ENCODE peak calls at places on chromosomes 3 and 15, in six cellular contexts. One of them, this sample, is unnamed.

GRCh38 chr3:149621218-149622005 is 36.4 kb downstream of the WWTR1 start:
- DNase-seq in PC-3: peak
- DNase-seq in spleen: no peak
- DNase-seq in HCT116: no peak
- DNase-seq in thoracic aorta: no peak
- DNase-seq in choroid plexus epithelial cell: peak
- DNase-seq in this sample: peak

GRCh38 chr15:52668133-52668532 is 11.1 kb downstream of the ATOSA start:
- DNase-seq in PC-3: no peak
- DNase-seq in spleen: no peak
- DNase-seq in HCT116: no peak
- DNase-seq in thoracic aorta: no peak
- DNase-seq in choroid plexus epithelial cell: peak
- DNase-seq in this sample: no peak

GRCh38 chr3:31106204-31106603 is 211.7 kb upstream of the GADL1 start:
- DNase-seq in PC-3: peak
- DNase-seq in spleen: no peak
- DNase-seq in HCT116: no peak
- DNase-seq in thoracic aorta: no peak
- DNase-seq in choroid plexus epithelial cell: peak
- DNase-seq in this sample: peak

GRCh38 chr3:138451595-138452162 is 17.3 kb downstream of the ESYT3 start:
- DNase-seq in PC-3: no peak
- DNase-seq in spleen: peak
- DNase-seq in HCT116: no peak
- DNase-seq in thoracic aorta: no peak
- DNase-seq in choroid plexus epithelial cell: no peak
- DNase-seq in this sample: no peak

GRCh38 chr15:79957741-79958140 is 13.3 kb downstream of the BCL2A1 start:
- DNase-seq in PC-3: no peak
- DNase-seq in spleen: no peak
- DNase-seq in HCT116: no peak
- DNase-seq in thoracic aorta: no peak
- DNase-seq in choroid plexus epithelial cell: peak
- DNase-seq in this sample: no peak

GRCh38 chr15:75902129-75902557 is 1.5 kb upstream of the FBXO22 start:
- DNase-seq in PC-3: no peak
- DNase-seq in spleen: no peak
- DNase-seq in HCT116: no peak
- DNase-seq in thoracic aorta: no peak
- DNase-seq in choroid plexus epithelial cell: peak
- DNase-seq in this sample: peak

GRCh38 chr3:59006791-59007517 is 42.9 kb downstream of the CFAP20DC start:
- DNase-seq in PC-3: no peak
- DNase-seq in spleen: no peak
- DNase-seq in HCT116: no peak
- DNase-seq in thoracic aorta: no peak
- DNase-seq in choroid plexus epithelial cell: peak
- DNase-seq in this sample: no peak

GRCh38 chr3:139302084-139302800 is 41.6 kb upstream of the MRPS22 start:
- DNase-seq in PC-3: peak
- DNase-seq in spleen: peak
- DNase-seq in HCT116: peak
- DNase-seq in thoracic aorta: no peak
- DNase-seq in choroid plexus epithelial cell: peak
- DNase-seq in this sample: no peak

GRCh38 chr15:101121511-101122090 is 130.2 kb downstream of the CHSY1 start:
- DNase-seq in PC-3: peak
- DNase-seq in spleen: peak
- DNase-seq in HCT116: no peak
- DNase-seq in thoracic aorta: peak
- DNase-seq in choroid plexus epithelial cell: peak
- DNase-seq in this sample: peak

GRCh38 chr15:69410290-69410874 is 3.8 kb upstream of the KIF23 start:
- DNase-seq in PC-3: peak
- DNase-seq in spleen: peak
- DNase-seq in HCT116: peak
- DNase-seq in thoracic aorta: no peak
- DNase-seq in choroid plexus epithelial cell: peak
- DNase-seq in this sample: peak

GRCh38 chr15:67927501-67928156 is 87.8 kb upstream of the RNU6-1 start:
- DNase-seq in PC-3: peak
- DNase-seq in spleen: no peak
- DNase-seq in HCT116: no peak
- DNase-seq in thoracic aorta: peak
- DNase-seq in choroid plexus epithelial cell: peak
- DNase-seq in this sample: peak

GRCh38 chr3:150180349-150180748 is 209.7 kb upstream of the PFN2 start:
- DNase-seq in PC-3: peak
- DNase-seq in spleen: no peak
- DNase-seq in HCT116: no peak
- DNase-seq in thoracic aorta: no peak
- DNase-seq in choroid plexus epithelial cell: peak
- DNase-seq in this sample: no peak

GRCh38 chr3:191314109-191314728 is 15.0 kb upstream of the CCDC50 start:
- DNase-seq in PC-3: no peak
- DNase-seq in spleen: no peak
- DNase-seq in HCT116: no peak
- DNase-seq in thoracic aorta: no peak
- DNase-seq in choroid plexus epithelial cell: no peak
- DNase-seq in this sample: no peak

GRCh38 chr15:56767315-56767714 is 34.0 kb upstream of the ZNF280D start:
- DNase-seq in PC-3: no peak
- DNase-seq in spleen: no peak
- DNase-seq in HCT116: no peak
- DNase-seq in thoracic aorta: no peak
- DNase-seq in choroid plexus epithelial cell: peak
- DNase-seq in this sample: no peak

GRCh38 chr3:145892869-145893268 is 268.1 kb downstream of the PLOD2 start:
- DNase-seq in PC-3: no peak
- DNase-seq in spleen: no peak
- DNase-seq in HCT116: no peak
- DNase-seq in thoracic aorta: no peak
- DNase-seq in choroid plexus epithelial cell: no peak
- DNase-seq in this sample: no peak

GRCh38 chr3:100032262-100032661 is 82.0 kb downstream of the FILIP1L start:
- DNase-seq in PC-3: peak
- DNase-seq in spleen: no peak
- DNase-seq in HCT116: no peak
- DNase-seq in thoracic aorta: no peak
- DNase-seq in choroid plexus epithelial cell: peak
- DNase-seq in this sample: peak

GRCh38 chr15:51377038-51377761 is 35.7 kb downstream of the GLDN start:
- DNase-seq in PC-3: peak
- DNase-seq in spleen: no peak
- DNase-seq in HCT116: no peak
- DNase-seq in thoracic aorta: no peak
- DNase-seq in choroid plexus epithelial cell: peak
- DNase-seq in this sample: peak

GRCh38 chr3:25532763-25533162 is 104.7 kb downstream of the RARB start:
- DNase-seq in PC-3: peak
- DNase-seq in spleen: no peak
- DNase-seq in HCT116: peak
- DNase-seq in thoracic aorta: no peak
- DNase-seq in choroid plexus epithelial cell: peak
- DNase-seq in this sample: no peak

GRCh38 chr3:53890726-53891499 is 746 bp downstream of the SELENOK start:
- DNase-seq in PC-3: peak
- DNase-seq in spleen: no peak
- DNase-seq in HCT116: peak
- DNase-seq in thoracic aorta: no peak
- DNase-seq in choroid plexus epithelial cell: peak
- DNase-seq in this sample: no peak

GRCh38 chr15:88274534-88275460 is 18.3 kb upstream of the NTRK3 start:
- DNase-seq in PC-3: peak
- DNase-seq in spleen: peak
- DNase-seq in HCT116: peak
- DNase-seq in thoracic aorta: no peak
- DNase-seq in choroid plexus epithelial cell: peak
- DNase-seq in this sample: peak

GRCh38 chr15:26235148-26235769 is 372.1 kb upstream of the ATP10A start:
- DNase-seq in PC-3: no peak
- DNase-seq in spleen: no peak
- DNase-seq in HCT116: no peak
- DNase-seq in thoracic aorta: no peak
- DNase-seq in choroid plexus epithelial cell: no peak
- DNase-seq in this sample: peak

GRCh38 chr3:4045756-4046155 is 246.5 kb downstream of the LRRN1 start:
- DNase-seq in PC-3: no peak
- DNase-seq in spleen: no peak
- DNase-seq in HCT116: no peak
- DNase-seq in thoracic aorta: no peak
- DNase-seq in choroid plexus epithelial cell: no peak
- DNase-seq in this sample: no peak

GRCh38 chr3:195395208-195395816 is 47.5 kb downstream of the ACAP2 start:
- DNase-seq in PC-3: no peak
- DNase-seq in spleen: no peak
- DNase-seq in HCT116: no peak
- DNase-seq in thoracic aorta: no peak
- DNase-seq in choroid plexus epithelial cell: no peak
- DNase-seq in this sample: no peak

GRCh38 chr3:174874258-174874657 is 15.1 kb downstream of the NAALADL2 start:
- DNase-seq in PC-3: no peak
- DNase-seq in spleen: no peak
- DNase-seq in HCT116: no peak
- DNase-seq in thoracic aorta: no peak
- DNase-seq in choroid plexus epithelial cell: no peak
- DNase-seq in this sample: no peak

GRCh38 chr3:14911651-14912050 is 35.7 kb upstream of the NR2C2 start:
- DNase-seq in PC-3: no peak
- DNase-seq in spleen: no peak
- DNase-seq in HCT116: no peak
- DNase-seq in thoracic aorta: no peak
- DNase-seq in choroid plexus epithelial cell: no peak
- DNase-seq in this sample: no peak

GRCh38 chr3:140416686-140417085 is 261.2 kb upstream of the TRIM42 start:
- DNase-seq in PC-3: no peak
- DNase-seq in spleen: no peak
- DNase-seq in HCT116: no peak
- DNase-seq in thoracic aorta: no peak
- DNase-seq in choroid plexus epithelial cell: no peak
- DNase-seq in this sample: no peak

GRCh38 chr15:40050788-40051615 is 12.0 kb upstream of the SRP14 start:
- DNase-seq in PC-3: no peak
- DNase-seq in spleen: peak
- DNase-seq in HCT116: no peak
- DNase-seq in thoracic aorta: no peak
- DNase-seq in choroid plexus epithelial cell: peak
- DNase-seq in this sample: peak

GRCh38 chr3:133437391-133438093 is 37.7 kb downstream of the BFSP2 start:
- DNase-seq in PC-3: no peak
- DNase-seq in spleen: no peak
- DNase-seq in HCT116: no peak
- DNase-seq in thoracic aorta: no peak
- DNase-seq in choroid plexus epithelial cell: peak
- DNase-seq in this sample: peak

GRCh38 chr15:39110336-39110735 is 470.5 kb upstream of the THBS1 start:
- DNase-seq in PC-3: no peak
- DNase-seq in spleen: no peak
- DNase-seq in HCT116: no peak
- DNase-seq in thoracic aorta: no peak
- DNase-seq in choroid plexus epithelial cell: peak
- DNase-seq in this sample: peak

DNA sequence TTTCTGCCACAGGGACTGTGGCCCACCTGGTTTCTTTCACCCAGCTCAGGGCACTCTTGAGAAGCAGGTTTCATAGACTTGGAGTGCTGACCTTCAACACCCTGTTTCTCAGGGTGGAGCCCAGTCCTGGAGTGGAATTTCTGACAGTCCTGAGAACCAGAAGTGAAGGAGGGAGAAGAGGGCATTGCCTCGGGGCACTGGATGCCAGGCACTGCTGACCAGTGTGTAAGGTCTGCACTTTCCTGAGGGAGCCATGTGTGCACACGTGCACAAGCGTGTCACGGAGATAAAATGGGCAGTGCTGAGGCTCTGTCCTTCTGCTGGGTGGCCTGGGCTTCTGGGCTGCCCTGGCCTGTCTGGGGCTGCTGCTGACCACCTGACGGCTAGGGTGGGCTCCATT is 118.5 kb downstream of the SEC22A start:
- DNase-seq in PC-3: no peak
- DNase-seq in spleen: peak
- DNase-seq in HCT116: no peak
- DNase-seq in thoracic aorta: no peak
- DNase-seq in choroid plexus epithelial cell: no peak
- DNase-seq in this sample: no peak
- H3K4me3 ChIP-seq in PC-3: no peak
- H3K4me3 ChIP-seq in spleen: no peak
- H3K4me3 ChIP-seq in HCT116: no peak
- H3K4me3 ChIP-seq in thoracic aorta: no peak
- H3K4me3 ChIP-seq in choroid plexus epithelial cell: no peak
- H3K4me3 ChIP-seq in this sample: no peak

GRCh38 chr15:90948506-90948905 is 6.2 kb upstream of the RCCD1 start:
- DNase-seq in PC-3: no peak
- DNase-seq in spleen: no peak
- DNase-seq in HCT116: no peak
- DNase-seq in thoracic aorta: no peak
- DNase-seq in choroid plexus epithelial cell: no peak
- DNase-seq in this sample: no peak

GRCh38 chr15:90947577-90948357 is 6.9 kb upstream of the RCCD1 start:
- DNase-seq in PC-3: no peak
- DNase-seq in spleen: no peak
- DNase-seq in HCT116: no peak
- DNase-seq in thoracic aorta: no peak
- DNase-seq in choroid plexus epithelial cell: no peak
- DNase-seq in this sample: no peak

GRCh38 chr15:90949979-90950675 is 4.6 kb upstream of the RCCD1 start:
- DNase-seq in PC-3: no peak
- DNase-seq in spleen: no peak
- DNase-seq in HCT116: no peak
- DNase-seq in thoracic aorta: no peak
- DNase-seq in choroid plexus epithelial cell: no peak
- DNase-seq in this sample: no peak

GRCh38 chr15:90946941-90947576 is 7.6 kb upstream of the RCCD1 start:
- DNase-seq in PC-3: no peak
- DNase-seq in spleen: no peak
- DNase-seq in HCT116: no peak
- DNase-seq in thoracic aorta: no peak
- DNase-seq in choroid plexus epithelial cell: no peak
- DNase-seq in this sample: no peak

GRCh38 chr15:90946538-90946937 is 8.1 kb upstream of the RCCD1 start:
- DNase-seq in PC-3: no peak
- DNase-seq in spleen: no peak
- DNase-seq in HCT116: no peak
- DNase-seq in thoracic aorta: no peak
- DNase-seq in choroid plexus epithelial cell: no peak
- DNase-seq in this sample: no peak
- TF ChIP-seq CTCF in PC-3: no peak
- TF ChIP-seq CTCF in spleen: no peak
- TF ChIP-seq CTCF in HCT116: no peak
- TF ChIP-seq CTCF in thoracic aorta: no peak
- TF ChIP-seq CTCF in choroid plexus epithelial cell: no peak
- TF ChIP-seq CTCF in this sample: no peak

GRCh38 chr3:79672075-79672474 is 95.7 kb downstream of the ROBO1 start:
- DNase-seq in PC-3: no peak
- DNase-seq in spleen: no peak
- DNase-seq in HCT116: no peak
- DNase-seq in thoracic aorta: no peak
- DNase-seq in choroid plexus epithelial cell: no peak
- DNase-seq in this sample: no peak
- H3K4me3 ChIP-seq in PC-3: no peak
- H3K4me3 ChIP-seq in spleen: no peak
- H3K4me3 ChIP-seq in HCT116: no peak
- H3K4me3 ChIP-seq in thoracic aorta: no peak
- H3K4me3 ChIP-seq in choroid plexus epithelial cell: no peak
- H3K4me3 ChIP-seq in this sample: no peak

GRCh38 chr3:49939858-49940666 is at the start of gene RBM6:
- DNase-seq in PC-3: peak
- DNase-seq in spleen: peak
- DNase-seq in HCT116: peak
- DNase-seq in thoracic aorta: peak
- DNase-seq in choroid plexus epithelial cell: peak
- DNase-seq in this sample: peak
- TF ChIP-seq CTCF in PC-3: no peak
- TF ChIP-seq CTCF in spleen: no peak
- TF ChIP-seq CTCF in HCT116: no peak
- TF ChIP-seq CTCF in thoracic aorta: no peak
- TF ChIP-seq CTCF in choroid plexus epithelial cell: no peak
- TF ChIP-seq CTCF in this sample: no peak

This sample was measured in cardiac muscle cell.